ENCODE peak calls at places on chromosome 2, in ten cellular contexts. E is HepG2; L is H9; S is DND-41; P is IMR-90; H is right lobe of liver; C is mesenchymal stem cell; M is CD8-positive, alpha-beta memory T cell; Q is heart left ventricle; B is MM.1S. D is an unnamed sample. For H3K4me1, the result is how much of the 10 kb centered on the place peaks cover.

GRCh38 chr2:97957432-97958183 is 38.1 kb downstream of the TMEM131 start:
- DNase-seq in H (no peak), M (no peak), B (peak), E (no peak), S (peak), L (no peak), P (peak), Q (no peak), C (peak), D (no peak)

GRCh38 chr2:109466674-109467575 is 146.8 kb downstream of the SEPTIN10 start:
- DNase-seq in M (no peak), B (no peak), Q (no peak), C (peak), L (no peak), P (peak), S (no peak), H (peak), E (no peak), D (no peak)

GRCh38 chr2:233199870-233200269 is 51.6 kb upstream of the ATG16L1 start:
- DNase-seq in L (no peak), E (no peak), M (no peak), Q (no peak), S (no peak), C (no peak), B (no peak), H (no peak), P (no peak), D (no peak)

GRCh38 chr2:109393211-109393610 is 220.6 kb downstream of the SEPTIN10 start:
- DNase-seq in S (no peak), C (no peak), M (no peak), H (no peak), L (no peak), P (no peak), Q (no peak), E (no peak), B (no peak), D (no peak)

GRCh38 chr2:143994936-143995335 is 525.0 kb downstream of the ZEB2 start:
- DNase-seq in M (no peak), S (no peak), C (no peak), Q (no peak), L (no peak), E (no peak), P (no peak), H (no peak), B (no peak), D (no peak)

GRCh38 chr2:1248187-1248586 is 165.1 kb upstream of the TPO start:
- DNase-seq in Q (no peak), P (no peak), L (no peak), H (no peak), M (no peak), E (no peak), B (no peak), S (no peak), C (no peak), D (no peak)

GRCh38 chr2:62181836-62182235 is 14.1 kb upstream of the B3GNT2 start:
- DNase-seq in L (no peak), S (peak), Q (no peak), H (no peak), E (no peak), P (no peak), B (no peak), M (no peak), C (no peak), D (no peak)

GRCh38 chr2:136362676-136363390 is 244.9 kb upstream of the CXCR4 start:
- DNase-seq in M (no peak), L (no peak), Q (no peak), C (no peak), B (peak), H (no peak), E (no peak), S (no peak), P (no peak), D (no peak)

GRCh38 chr2:234373791-234374508 is 122.9 kb downstream of the ARL4C start:
- DNase-seq in L (no peak), P (no peak), Q (no peak), M (no peak), B (no peak), S (no peak), E (no peak), H (no peak), C (no peak), D (no peak)

GRCh38 chr2:241616168-241617125 is 20.5 kb downstream of the THAP4 start:
- DNase-seq in P (no peak), E (no peak), M (no peak), H (no peak), C (no peak), Q (no peak), B (no peak), S (no peak), L (peak), D (peak)

GRCh38 chr2:241618836-241619235 is 18.1 kb downstream of the THAP4 start:
- DNase-seq in C (no peak), M (no peak), S (no peak), L (no peak), B (no peak), E (no peak), H (no peak), Q (no peak), P (no peak), D (no peak)

GRCh38 chr2:241617431-241618154 is 19.4 kb downstream of the THAP4 start:
- DNase-seq in S (peak), P (no peak), H (no peak), M (peak), B (peak), E (no peak), L (peak), Q (peak), C (no peak), D (peak)

GRCh38 chr2:241619602-241620418 is 17.1 kb downstream of the THAP4 start:
- DNase-seq in E (no peak), C (no peak), M (no peak), H (no peak), B (no peak), P (no peak), Q (no peak), L (no peak), S (no peak), D (no peak)

DNA sequence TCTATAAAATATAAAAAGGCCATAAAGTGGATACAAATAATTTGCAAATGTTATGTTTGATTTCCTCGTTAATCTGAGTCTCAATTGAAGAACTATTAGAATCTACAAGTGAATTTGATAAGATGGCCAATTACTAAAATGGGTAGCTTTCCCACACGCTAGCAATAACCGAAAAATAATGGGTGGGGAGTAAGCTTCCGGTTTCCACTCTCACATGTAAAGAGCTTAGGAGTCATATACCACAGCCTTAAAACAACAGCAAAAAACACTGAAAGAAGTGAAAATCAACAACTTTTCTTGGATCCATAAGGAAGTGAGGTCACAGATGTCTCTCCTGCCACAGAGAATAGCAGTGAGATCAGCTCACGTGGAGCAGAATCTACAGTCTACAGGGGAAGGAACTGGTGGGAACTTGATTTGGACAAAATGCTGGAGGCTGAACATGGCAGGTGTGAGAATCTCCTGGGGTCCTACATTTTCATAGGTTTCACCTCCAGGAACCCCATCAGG is 18.6 kb downstream of the THAP4 start:
- DNase-seq in M (no peak), P (no peak), S (no peak), E (no peak), B (no peak), L (no peak), Q (no peak), H (no peak), C (no peak), D (no peak)
- H3K27ac ChIP-seq in M (no peak), P (no peak), S (peak), E (no peak), B (no peak), L (no peak), Q (peak), H (no peak), C (no peak), D (no peak)

GRCh38 chr2:191114403-191114886 is 36.3 kb downstream of the STAT4 start:
- DNase-seq in P (peak), L (no peak), H (no peak), S (no peak), Q (no peak), C (peak), E (no peak), B (peak), M (peak), D (no peak)

GRCh38 chr2:191115391-191115790 is 35.4 kb downstream of the STAT4 start:
- DNase-seq in S (no peak), Q (no peak), E (no peak), B (no peak), H (no peak), P (peak), C (no peak), L (no peak), M (peak), D (no peak)

GRCh38 chr2:191113761-191114160 is 37.0 kb downstream of the STAT4 start:
- DNase-seq in H (no peak), L (no peak), M (no peak), Q (no peak), C (no peak), S (no peak), B (no peak), P (no peak), E (no peak), D (no peak)

GRCh38 chr2:191109888-191110287 is 40.9 kb downstream of the STAT4 start:
- DNase-seq in E (no peak), L (no peak), P (no peak), Q (no peak), M (no peak), S (no peak), B (no peak), C (peak), H (no peak), D (no peak)

DNA sequence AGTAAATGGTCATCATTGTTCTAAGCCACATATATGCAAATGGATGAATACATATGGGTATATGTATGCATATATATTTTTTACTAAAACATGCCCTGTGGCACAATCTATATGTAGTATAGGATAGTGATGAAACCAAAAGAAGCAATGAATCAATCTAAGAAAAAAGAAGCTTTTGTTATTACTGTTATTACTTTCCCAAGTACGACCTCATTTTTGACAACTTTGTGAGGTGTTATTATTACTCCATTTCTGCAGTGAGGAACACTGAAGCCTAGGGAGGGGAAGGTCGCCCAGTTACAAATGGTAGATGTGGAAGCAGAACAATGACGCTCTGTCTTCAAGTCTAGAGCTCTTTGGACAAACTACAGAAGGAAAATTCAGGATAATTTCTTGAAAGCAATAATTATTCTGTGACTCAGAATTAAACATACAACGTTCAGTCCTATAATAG is 38.3 kb downstream of the STAT4 start:
- DNase-seq in H (no peak), B (no peak), S (no peak), P (no peak), L (no peak), M (no peak), E (no peak), Q (no peak), C (no peak), D (no peak)
- H3K4me1 ChIP-seq in H (under half), B (under half), S (under half), P (under half), L (under half), M (half or more), E (under half), Q (under half), C (under half), D (under half)

GRCh38 chr2:36539631-36540030 is 58.3 kb downstream of the FEZ2 start:
- DNase-seq in H (no peak), B (peak), C (no peak), M (no peak), E (no peak), P (peak), Q (no peak), S (no peak), L (no peak), D (no peak)

GRCh38 chr2:36535099-36535498 is 62.9 kb downstream of the FEZ2 start:
- DNase-seq in Q (no peak), H (no peak), E (no peak), B (no peak), S (no peak), C (no peak), L (no peak), P (no peak), M (no peak), D (no peak)

GRCh38 chr2:36538345-36538744 is 59.6 kb downstream of the FEZ2 start:
- DNase-seq in E (no peak), P (no peak), S (no peak), Q (peak), B (no peak), L (no peak), C (peak), H (no peak), M (no peak), D (no peak)

GRCh38 chr2:36534275-36534799 is 63.6 kb downstream of the FEZ2 start:
- DNase-seq in H (no peak), B (no peak), L (no peak), S (no peak), P (no peak), E (no peak), M (no peak), C (no peak), Q (no peak), D (no peak)

DNA sequence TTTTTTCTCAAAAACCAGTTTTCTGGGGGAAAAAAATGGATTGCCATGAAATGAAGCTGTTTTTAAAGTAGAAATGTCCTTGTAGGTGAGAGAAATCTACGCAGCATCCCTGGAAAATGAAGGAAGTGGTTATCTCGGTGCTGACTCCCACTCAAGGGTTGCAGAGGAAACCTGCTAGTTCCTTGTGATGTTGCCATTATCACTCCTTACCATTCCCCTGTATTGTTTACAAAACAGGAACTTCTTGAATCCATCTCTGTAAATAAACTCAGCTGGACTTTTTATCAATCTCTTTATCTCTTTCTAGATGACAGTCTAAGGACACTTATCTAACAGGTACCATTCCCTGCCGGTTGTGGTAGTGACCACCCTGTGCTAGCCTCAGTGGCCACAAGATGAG is 61.2 kb downstream of the FEZ2 start:
- DNase-seq in C (no peak), E (no peak), H (no peak), Q (no peak), L (no peak), M (no peak), P (no peak), S (no peak), B (no peak), D (no peak)
- H3K27ac ChIP-seq in C (no peak), E (no peak), H (no peak), Q (no peak), L (no peak), M (no peak), P (no peak), S (no peak), B (no peak), D (no peak)

GRCh38 chr2:8304821-8305766 is 376.8 kb upstream of the ID2 start:
- DNase-seq in S (no peak), B (no peak), Q (no peak), P (no peak), H (peak), E (no peak), M (no peak), C (peak), L (peak), D (no peak)

GRCh38 chr2:8306530-8307351 is 375.1 kb upstream of the ID2 start:
- DNase-seq in C (peak), S (no peak), L (peak), E (no peak), B (no peak), H (peak), P (peak), M (no peak), Q (no peak), D (no peak)

GRCh38 chr2:8309131-8309530 is 372.7 kb upstream of the ID2 start:
- DNase-seq in S (no peak), P (no peak), C (peak), B (no peak), H (no peak), L (peak), E (no peak), M (no peak), Q (no peak), D (no peak)

GRCh38 chr2:8310557-8311455 is 371.1 kb upstream of the ID2 start:
- DNase-seq in S (peak), E (no peak), M (peak), C (no peak), L (peak), P (no peak), H (no peak), B (no peak), Q (no peak), D (no peak)

GRCh38 chr2:8307779-8308178 is 374.1 kb upstream of the ID2 start:
- DNase-seq in P (no peak), B (no peak), S (no peak), L (no peak), E (no peak), M (no peak), Q (no peak), H (no peak), C (no peak), D (no peak)
- H3K4me1 ChIP-seq in P (under half), B (under half), S (half or more), L (under half), E (under half), M (half or more), Q (under half), H (under half), C (under half), D (under half)

DNA sequence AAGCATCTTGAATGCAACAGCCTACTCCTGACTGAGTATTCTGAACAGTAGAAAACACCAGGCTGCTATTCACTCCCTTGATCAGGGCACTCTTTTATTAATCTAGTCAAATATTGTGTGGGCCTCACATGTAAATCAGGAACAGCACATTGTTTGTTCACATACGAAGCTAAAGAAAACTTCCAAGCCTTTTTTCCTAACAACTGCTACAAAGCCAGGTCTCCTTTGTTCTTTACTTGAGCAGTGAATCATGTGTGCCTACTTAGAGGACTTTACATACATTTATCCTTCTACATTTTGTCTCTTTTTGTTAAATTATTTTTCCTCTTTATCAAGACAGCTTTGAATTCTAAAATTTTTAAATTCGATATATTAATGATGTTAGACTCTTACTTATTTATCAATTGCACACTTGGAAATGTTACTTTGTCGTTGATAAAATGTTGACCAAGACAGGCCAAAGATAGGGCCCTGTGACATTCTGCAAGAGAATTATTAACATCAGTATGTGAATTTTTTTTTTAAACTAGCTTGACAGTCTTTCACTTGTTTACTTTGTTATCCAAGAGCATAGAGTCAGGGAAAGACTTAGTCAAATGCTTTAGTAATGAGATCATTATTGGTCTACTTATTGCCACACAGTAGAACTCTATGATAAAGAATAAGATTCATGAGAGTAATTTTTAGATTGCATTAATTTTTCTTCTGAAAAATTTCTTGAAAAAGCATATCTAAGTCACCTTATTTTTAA is 13.3 kb downstream of the SPATS2L start:
- DNase-seq in L (no peak), H (no peak), S (no peak), P (peak), E (peak), B (no peak), Q (no peak), M (no peak), C (peak), D (no peak)
- H3K27ac ChIP-seq in L (no peak), H (peak), S (no peak), P (no peak), E (peak), B (no peak), Q (no peak), M (no peak), C (peak), D (no peak)

D was measured in right cardiac atrium.